ENCODE peak calls at places on chromosomes 11 and 22, in four cellular contexts. G is K562, Y is HCT116, E is HepG2. W is an unnamed sample. For H3K4me1, the result is how much of the 10 kb centered on the place peaks cover.

GRCh38 chr11:130876931-130877330 is 39.3 kb downstream of the SNX19 start:
- DNase-seq in Y (no peak), E (no peak), G (no peak), W (no peak)

GRCh38 chr22:32511274-32511673 is 36.7 kb downstream of the FBXO7 start:
- DNase-seq in E (no peak), Y (no peak), G (no peak), W (no peak)

GRCh38 chr22:20435436-20436308 is 2.0 kb downstream of the SCARF2 start:
- DNase-seq in Y (no peak), E (no peak), G (no peak), W (no peak)

GRCh38 chr11:34002420-34002819 is 49.1 kb upstream of the CAPRIN1 start:
- DNase-seq in Y (no peak), G (no peak), E (no peak), W (no peak)

GRCh38 chr22:44721206-44721605 is 19.2 kb downstream of the PRR5 start:
- DNase-seq in E (no peak), G (peak), Y (no peak), W (no peak)

GRCh38 chr11:78532991-78533861 is 41.4 kb downstream of the NARS2 start:
- DNase-seq in G (no peak), Y (no peak), E (no peak), W (no peak)

GRCh38 chr11:10654211-10655150 is 39.1 kb downstream of the IRAG1 start:
- DNase-seq in Y (peak), E (peak), G (peak), W (no peak)

GRCh38 chr11:3932698-3933097 is 77.2 kb downstream of the STIM1 start:
- DNase-seq in Y (no peak), E (no peak), G (no peak), W (no peak)

GRCh38 chr22:19043111-19044085 is 78.8 kb downstream of the DGCR2 start:
- DNase-seq in E (no peak), G (no peak), Y (no peak), W (no peak)

GRCh38 chr22:46897246-46897623 is 134.8 kb downstream of the TBC1D22A start:
- DNase-seq in Y (no peak), G (peak), E (no peak), W (no peak)

GRCh38 chr11:121595717-121596156 is 143.0 kb upstream of the SORL1-AS1 start:
- DNase-seq in Y (peak), G (no peak), E (no peak), W (peak)

GRCh38 chr22:17476838-17477237 is 86.5 kb upstream of the SLC25A18 start:
- DNase-seq in E (no peak), G (no peak), Y (no peak), W (no peak)

GRCh38 chr11:83613767-83614121 is 327.6 kb upstream of the CCDC90B start:
- DNase-seq in G (no peak), Y (no peak), E (no peak), W (no peak)

GRCh38 chr11:16494918-16495691 is 138.8 kb upstream of the SOX6 start:
- DNase-seq in G (no peak), E (no peak), Y (no peak), W (no peak)
- TF ChIP-seq TCF7L2 in G (no peak), E (no peak), Y (no peak), W (no peak)

GRCh38 chr22:26906464-26906863 is 249.1 kb downstream of the MIAT start:
- DNase-seq in E (no peak), Y (no peak), G (no peak), W (no peak)
- H3K4me1 ChIP-seq in E (under half), Y (under half), G (under half), W (under half)

GRCh38 chr22:50269573-50270301 is 443 bp downstream of the MAPK11 start:
- DNase-seq in Y (no peak), E (no peak), G (peak), W (no peak)
- TF ChIP-seq TCF7L2 in Y (no peak), E (no peak), G (no peak), W (no peak)

DNA sequence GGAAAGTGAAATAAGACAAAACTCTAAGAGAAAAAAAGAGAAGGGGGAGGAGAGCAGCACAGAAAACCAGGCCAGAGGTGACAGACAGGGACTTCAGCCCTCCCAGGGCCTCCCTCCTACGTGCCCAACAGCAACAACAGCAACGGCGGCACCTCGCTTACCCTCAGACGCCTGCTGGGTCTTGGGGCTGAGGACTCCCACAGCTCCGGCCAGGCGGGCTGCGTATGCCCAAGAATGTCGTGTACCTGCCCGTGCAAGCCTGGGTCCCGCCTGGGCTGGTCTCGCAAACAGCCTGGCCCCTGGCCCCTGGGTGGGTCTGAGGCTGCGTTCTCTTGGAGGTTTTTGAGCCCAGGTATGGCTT is 30.5 kb downstream of the ARAP1 start:
- DNase-seq in G (no peak), E (no peak), Y (no peak), W (no peak)
- H3K4me1 ChIP-seq in G (under half), E (under half), Y (under half), W (under half)

GRCh38 chr11:116716617-116717016 is 56.2 kb downstream of the BUD13 start:
- DNase-seq in G (no peak), Y (no peak), E (no peak), W (no peak)

GRCh38 chr11:116712428-116712827 is 60.4 kb downstream of the BUD13 start:
- DNase-seq in Y (no peak), E (no peak), G (no peak), W (no peak)

GRCh38 chr11:116714902-116715301 is 57.9 kb downstream of the BUD13 start:
- DNase-seq in Y (no peak), G (no peak), E (no peak), W (no peak)

GRCh38 chr11:116719102-116719501 is 53.7 kb downstream of the BUD13 start:
- DNase-seq in G (no peak), Y (no peak), E (no peak), W (no peak)

GRCh38 chr11:116715383-116715782 is 57.4 kb downstream of the BUD13 start:
- DNase-seq in G (peak), E (no peak), Y (no peak), W (no peak)
- TF ChIP-seq TCF7L2 in G (no peak), E (no peak), Y (no peak), W (no peak)

GRCh38 chr11:48017105-48017874 is 36.9 kb downstream of the PTPRJ start:
- DNase-seq in Y (no peak), E (no peak), G (no peak), W (no peak)
- H3K4me1 ChIP-seq in Y (under half), E (under half), G (under half), W (under half)

GRCh38 chr11:47220401-47220821 is 5.6 kb downstream of the DDB2 start:
- DNase-seq in E (peak), G (no peak), Y (no peak), W (peak)
- TF ChIP-seq TCF7L2 in E (no peak), G (no peak), Y (peak), W (no peak)

GRCh38 chr11:48045536-48045935 is 65.2 kb downstream of the PTPRJ start:
- DNase-seq in Y (no peak), E (no peak), G (no peak), W (no peak)

GRCh38 chr11:48049036-48049435 is 68.7 kb downstream of the PTPRJ start:
- DNase-seq in Y (no peak), E (no peak), G (no peak), W (no peak)

GRCh38 chr11:48044577-48044976 is 64.2 kb downstream of the PTPRJ start:
- DNase-seq in G (no peak), E (no peak), Y (no peak), W (no peak)

GRCh38 chr11:48050304-48050703 is 69.9 kb downstream of the PTPRJ start:
- DNase-seq in Y (no peak), E (no peak), G (no peak), W (no peak)

DNA sequence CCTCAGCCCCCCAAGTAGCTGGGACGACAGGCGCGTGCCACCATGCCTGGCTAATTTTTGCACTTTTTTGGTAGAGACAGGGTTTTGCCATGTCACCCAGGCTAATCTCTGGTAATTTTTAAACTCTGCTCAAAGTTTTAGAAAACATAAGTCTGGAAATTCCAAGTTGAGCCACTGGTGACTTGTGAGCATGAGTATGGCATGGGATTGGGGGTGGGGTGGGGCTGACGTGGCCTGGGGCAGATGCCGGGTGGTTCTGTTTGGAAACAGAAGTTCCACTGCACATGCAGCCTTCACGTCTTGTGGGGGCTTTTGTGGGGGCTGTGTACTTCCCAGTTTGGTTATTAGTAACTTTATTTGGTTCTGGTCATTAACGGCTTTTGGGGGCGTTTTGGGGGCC is 67.3 kb downstream of the PTPRJ start:
- DNase-seq in G (no peak), E (no peak), Y (no peak), W (no peak)
- H3K4me1 ChIP-seq in G (under half), E (under half), Y (under half), W (under half)